ENCODE peak calls at places on chromosome 22, in seven cellular contexts. T is colonic mucosa; R is HAP-1; H is activated naive CD4-positive, alpha-beta T cell treated with anti-CD3 and anti-CD28 coated beads, Interleukin-2, amount 10 ng/mL, durations not matched to agents 7 days and 5 days; O is RPMI8226; V is pancreas; G is uterus. Q is an unnamed sample.

GRCh38 chr22:19756288-19757128 is 4.1 kb upstream of the TBX1 start:
- DNase-seq in T (peak; percentile 49), R (peak; percentile 84), H (peak; percentile 84), O (peak; percentile 60), V (peak; percentile 68), G (peak; percentile 34), Q (peak; percentile 27)

GRCh38 chr22:41913842-41914534 is 886 bp downstream of the SHISA8 start:
- DNase-seq in T (no peak), R (no peak), H (no peak), O (no peak), V (no peak), G (no peak), Q (no peak)

GRCh38 chr22:41264408-41264941 is 21.5 kb downstream of the RANGAP1 start:
- DNase-seq in T (no peak), R (no peak), H (no peak), O (no peak), V (no peak), G (no peak), Q (no peak)

GRCh38 chr22:35930933-35931332 is 97.7 kb downstream of the RBFOX2 start:
- DNase-seq in T (no peak), R (no peak), H (no peak), O (peak; percentile 44), V (no peak), G (no peak), Q (peak; percentile 72)

GRCh38 chr22:29266564-29267461 is 968 bp downstream of the RHBDD3 start:
- DNase-seq in T (no peak), R (peak; percentile 39), H (no peak), O (peak; percentile 15), V (no peak), G (no peak), Q (peak; percentile 43)

GRCh38 chr22:37330200-37331033 is 48.1 kb downstream of the CYTH4 start:
- DNase-seq in T (peak; percentile 73), R (peak; percentile 92), H (peak; percentile 56), O (peak; percentile 97), V (peak; percentile 51), G (no peak), Q (peak; percentile 70)

GRCh38 chr22:20803696-20804324 is 29.9 kb downstream of the SERPIND1 start:
- DNase-seq in T (peak; percentile 36), R (peak; percentile 60), H (peak; percentile 60), O (no peak), V (no peak), G (peak; percentile 28), Q (peak; percentile 15)

GRCh38 chr22:50697667-50698506 is 25.3 kb downstream of the SHANK3 start:
- DNase-seq in T (no peak), R (no peak), H (peak; percentile 14), O (no peak), V (no peak), G (no peak), Q (no peak)

GRCh38 chr22:40175571-40176105 is 2.1 kb upstream of the TNRC6B start:
- DNase-seq in T (peak; percentile 15), R (no peak), H (no peak), O (no peak), V (no peak), G (no peak), Q (no peak)

GRCh38 chr22:23054531-23055257 is 15.6 kb upstream of the GNAZ start:
- DNase-seq in T (peak; percentile 15), R (no peak), H (no peak), O (no peak), V (no peak), G (no peak), Q (no peak)

GRCh38 chr22:44587004-44587793 is 89.2 kb upstream of the RTL6 start:
- DNase-seq in T (no peak), R (no peak), H (peak; percentile 44), O (peak; percentile 73), V (no peak), G (no peak), Q (no peak)

GRCh38 chr22:37242395-37242918 is 1.6 kb downstream of the RAC2 start:
- DNase-seq in T (peak; percentile 68), R (no peak), H (peak; percentile 96), O (peak; percentile 78), V (no peak), G (no peak), Q (peak; percentile 79)

GRCh38 chr22:26360169-26360885 is 68.7 kb upstream of the ASPHD2 start:
- DNase-seq in T (peak; percentile 69), R (peak; percentile 83), H (peak; percentile 77), O (peak; percentile 69), V (peak; percentile 53), G (peak; percentile 57), Q (peak; percentile 66)

GRCh38 chr22:42188808-42189447 is 58.3 kb upstream of the CYP2D6 start:
- DNase-seq in T (peak; percentile 41), R (no peak), H (no peak), O (no peak), V (no peak), G (no peak), Q (no peak)

GRCh38 chr22:45964926-45965564 is 11.9 kb downstream of the WNT7B start:
- DNase-seq in T (no peak), R (no peak), H (no peak), O (no peak), V (no peak), G (no peak), Q (no peak)

GRCh38 chr22:48486163-48486957 is 1341.3 kb downstream of the BRD1 start:
- DNase-seq in T (no peak), R (no peak), H (no peak), O (no peak), V (no peak), G (no peak), Q (no peak)

GRCh38 chr22:46551996-46552395 is 14.6 kb upstream of the CELSR1 start:
- DNase-seq in T (no peak), R (no peak), H (no peak), O (no peak), V (no peak), G (no peak), Q (no peak)

GRCh38 chr22:24208012-24208749 is 26.9 kb downstream of the SUSD2 start:
- DNase-seq in T (no peak), R (no peak), H (no peak), O (no peak), V (no peak), G (peak; percentile 60), Q (peak; percentile 81)

GRCh38 chr22:41180926-41181325 is 24.2 kb upstream of the L3MBTL2 start:
- DNase-seq in T (no peak), R (no peak), H (no peak), O (no peak), V (no peak), G (no peak), Q (no peak)

Q was measured in RPMI7951.